ENCODE peak calls at places on chromosomes 1 and 21, in five cellular contexts. One of them, this sample, is unnamed.

GRCh38 chr1:22930235-22930912 is 42.3 kb downstream of the LACTBL1 start:
- DNase-seq in ovary: no peak
- DNase-seq in GM23338: peak; percentile 92
- DNase-seq in IMR-90: peak; percentile 17
- DNase-seq in HTR-8/SVneo: peak; percentile 72
- DNase-seq in this sample: peak; percentile 86

GRCh38 chr1:176110203-176110602 is 96.9 kb downstream of the COP1 start:
- DNase-seq in HTR-8/SVneo: no peak
- DNase-seq in GM23338: no peak
- DNase-seq in ovary: no peak
- DNase-seq in IMR-90: peak; percentile 83
- DNase-seq in this sample: no peak

GRCh38 chr1:168380945-168381344 is 100.3 kb downstream of the TBX19 start:
- DNase-seq in HTR-8/SVneo: no peak
- DNase-seq in IMR-90: no peak
- DNase-seq in ovary: no peak
- DNase-seq in GM23338: no peak
- DNase-seq in this sample: no peak

GRCh38 chr1:67214420-67215174 is 48.3 kb downstream of the IL23R start:
- DNase-seq in ovary: no peak
- DNase-seq in GM23338: peak; percentile 68
- DNase-seq in IMR-90: peak; percentile 29
- DNase-seq in HTR-8/SVneo: no peak
- DNase-seq in this sample: no peak

GRCh38 chr1:155858805-155859233 is 548 bp upstream of the SYT11 start:
- DNase-seq in GM23338: no peak
- DNase-seq in HTR-8/SVneo: no peak
- DNase-seq in ovary: peak; percentile 43
- DNase-seq in IMR-90: no peak
- DNase-seq in this sample: no peak

GRCh38 chr21:16573581-16573980 is 843.8 kb downstream of the USP25 start:
- DNase-seq in HTR-8/SVneo: no peak
- DNase-seq in GM23338: no peak
- DNase-seq in ovary: no peak
- DNase-seq in IMR-90: peak; percentile 76
- DNase-seq in this sample: no peak

GRCh38 chr1:185096531-185096930 is 51.2 kb downstream of the RNF2 start:
- DNase-seq in ovary: no peak
- DNase-seq in GM23338: no peak
- DNase-seq in IMR-90: peak; percentile 56
- DNase-seq in HTR-8/SVneo: no peak
- DNase-seq in this sample: no peak

GRCh38 chr1:220368352-220369265 is 96.4 kb upstream of the RAB3GAP2 start:
- DNase-seq in HTR-8/SVneo: no peak
- DNase-seq in ovary: no peak
- DNase-seq in IMR-90: no peak
- DNase-seq in GM23338: peak; percentile 60
- DNase-seq in this sample: no peak

GRCh38 chr1:29648026-29648425 is 411.7 kb downstream of the PTPRU start:
- DNase-seq in IMR-90: no peak
- DNase-seq in GM23338: no peak
- DNase-seq in HTR-8/SVneo: no peak
- DNase-seq in ovary: no peak
- DNase-seq in this sample: no peak

GRCh38 chr21:41360072-41360821 is 1.6 kb upstream of the MX2 start:
- DNase-seq in GM23338: peak; percentile 49
- DNase-seq in ovary: peak; percentile 23
- DNase-seq in IMR-90: peak; percentile 26
- DNase-seq in HTR-8/SVneo: no peak
- DNase-seq in this sample: no peak

GRCh38 chr1:203428981-203429599 is 46.5 kb upstream of the PRELP start:
- DNase-seq in ovary: no peak
- DNase-seq in HTR-8/SVneo: no peak
- DNase-seq in GM23338: no peak
- DNase-seq in IMR-90: no peak
- DNase-seq in this sample: no peak

GRCh38 chr1:62784509-62785365 is 805 bp downstream of the ATG4C start:
- DNase-seq in ovary: no peak
- DNase-seq in HTR-8/SVneo: peak; percentile 15
- DNase-seq in GM23338: no peak
- DNase-seq in IMR-90: peak; percentile 19
- DNase-seq in this sample: no peak

GRCh38 chr1:101285922-101286568 is 49.2 kb downstream of the S1PR1 start:
- DNase-seq in IMR-90: no peak
- DNase-seq in GM23338: no peak
- DNase-seq in HTR-8/SVneo: no peak
- DNase-seq in ovary: no peak
- DNase-seq in this sample: no peak

GRCh38 chr1:74193908-74194307 is 4.1 kb downstream of the LRRIQ3 start:
- DNase-seq in IMR-90: peak; percentile 79
- DNase-seq in GM23338: no peak
- DNase-seq in HTR-8/SVneo: no peak
- DNase-seq in ovary: no peak
- DNase-seq in this sample: no peak

GRCh38 chr1:64744492-64745180 is at the start of gene RAVER2:
- DNase-seq in ovary: peak; percentile 69
- DNase-seq in HTR-8/SVneo: peak; percentile 60
- DNase-seq in IMR-90: peak; percentile 49
- DNase-seq in GM23338: peak; percentile 81
- DNase-seq in this sample: peak; percentile 88

GRCh38 chr1:165289556-165289955 is 67.0 kb downstream of the LMX1A start:
- DNase-seq in ovary: no peak
- DNase-seq in HTR-8/SVneo: no peak
- DNase-seq in GM23338: no peak
- DNase-seq in IMR-90: no peak
- DNase-seq in this sample: no peak

GRCh38 chr1:221794079-221794670 is 52.3 kb upstream of the DUSP10 start:
- DNase-seq in HTR-8/SVneo: no peak
- DNase-seq in ovary: no peak
- DNase-seq in GM23338: no peak
- DNase-seq in IMR-90: peak; percentile 77
- DNase-seq in this sample: no peak

This sample was measured in HEK293T.